ENCODE peak calls at places on chromosomes 1 and 21, in eight cellular contexts. One of them, this sample, is unnamed. For H4K20me1, the result is how much of the 10 kb centered on the place peaks cover.

GRCh38 chr1:213619026-213619425 is 368.7 kb upstream of the PROX1 start:
- DNase-seq in H1: no peak
- DNase-seq in IMR-90: no peak
- DNase-seq in PC-3: no peak
- DNase-seq in mammary epithelial cell: no peak
- DNase-seq in DND-41: no peak
- DNase-seq in neural progenitor cell: no peak
- DNase-seq in GM23248: no peak
- DNase-seq in this sample: no peak

GRCh38 chr1:7890853-7891252 is 38.0 kb upstream of the UTS2 start:
- DNase-seq in H1: no peak
- DNase-seq in IMR-90: no peak
- DNase-seq in PC-3: no peak
- DNase-seq in mammary epithelial cell: no peak
- DNase-seq in DND-41: no peak
- DNase-seq in neural progenitor cell: no peak
- DNase-seq in GM23248: no peak
- DNase-seq in this sample: no peak

GRCh38 chr1:184145083-184145482 is 93.6 kb downstream of the TSEN15 start:
- DNase-seq in H1: no peak
- DNase-seq in IMR-90: no peak
- DNase-seq in PC-3: no peak
- DNase-seq in mammary epithelial cell: no peak
- DNase-seq in DND-41: no peak
- DNase-seq in neural progenitor cell: no peak
- DNase-seq in GM23248: no peak
- DNase-seq in this sample: no peak

GRCh38 chr21:46223217-46223616 is 5.4 kb downstream of the LSS start:
- DNase-seq in H1: no peak
- DNase-seq in IMR-90: no peak
- DNase-seq in PC-3: no peak
- DNase-seq in mammary epithelial cell: no peak
- DNase-seq in DND-41: no peak
- DNase-seq in neural progenitor cell: no peak
- DNase-seq in GM23248: no peak
- DNase-seq in this sample: no peak

GRCh38 chr1:208557695-208558094 is 313.5 kb upstream of the PLXNA2 start:
- DNase-seq in H1: no peak
- DNase-seq in IMR-90: no peak
- DNase-seq in PC-3: no peak
- DNase-seq in mammary epithelial cell: no peak
- DNase-seq in DND-41: no peak
- DNase-seq in neural progenitor cell: no peak
- DNase-seq in GM23248: no peak
- DNase-seq in this sample: no peak

GRCh38 chr1:42935313-42935624 is 23.4 kb downstream of the SLC2A1 start:
- DNase-seq in H1: no peak
- DNase-seq in IMR-90: no peak
- DNase-seq in PC-3: no peak
- DNase-seq in mammary epithelial cell: no peak
- DNase-seq in DND-41: no peak
- DNase-seq in neural progenitor cell: no peak
- DNase-seq in GM23248: no peak
- DNase-seq in this sample: no peak

GRCh38 chr1:26469558-26469957 is 2.7 kb upstream of the HMGN2 start:
- DNase-seq in H1: no peak
- DNase-seq in IMR-90: no peak
- DNase-seq in PC-3: no peak
- DNase-seq in mammary epithelial cell: no peak
- DNase-seq in DND-41: no peak
- DNase-seq in neural progenitor cell: peak
- DNase-seq in GM23248: no peak
- DNase-seq in this sample: no peak

GRCh38 chr1:116853680-116854191 is 56.0 kb upstream of the PTGFRN start:
- DNase-seq in H1: peak
- DNase-seq in IMR-90: peak
- DNase-seq in PC-3: peak
- DNase-seq in mammary epithelial cell: peak
- DNase-seq in DND-41: no peak
- DNase-seq in neural progenitor cell: peak
- DNase-seq in GM23248: peak
- DNase-seq in this sample: peak

GRCh38 chr1:41333146-41333784 is 28.0 kb upstream of the FOXO6 start:
- DNase-seq in H1: no peak
- DNase-seq in IMR-90: peak
- DNase-seq in PC-3: peak
- DNase-seq in mammary epithelial cell: peak
- DNase-seq in DND-41: peak
- DNase-seq in neural progenitor cell: no peak
- DNase-seq in GM23248: peak
- DNase-seq in this sample: peak

GRCh38 chr1:172699111-172699510 is 40.2 kb downstream of the FASLG start:
- DNase-seq in H1: no peak
- DNase-seq in IMR-90: peak
- DNase-seq in PC-3: peak
- DNase-seq in mammary epithelial cell: peak
- DNase-seq in DND-41: peak
- DNase-seq in neural progenitor cell: no peak
- DNase-seq in GM23248: peak
- DNase-seq in this sample: no peak

GRCh38 chr1:9240914-9241820 is 6.6 kb downstream of the H6PD start:
- DNase-seq in H1: no peak
- DNase-seq in IMR-90: no peak
- DNase-seq in PC-3: no peak
- DNase-seq in mammary epithelial cell: no peak
- DNase-seq in DND-41: no peak
- DNase-seq in neural progenitor cell: no peak
- DNase-seq in GM23248: no peak
- DNase-seq in this sample: no peak

GRCh38 chr1:19390901-19391595 is 78.9 kb downstream of the SLC66A1 start:
- DNase-seq in H1: no peak
- DNase-seq in IMR-90: peak
- DNase-seq in PC-3: peak
- DNase-seq in mammary epithelial cell: peak
- DNase-seq in DND-41: peak
- DNase-seq in neural progenitor cell: peak
- DNase-seq in GM23248: peak
- DNase-seq in this sample: peak

GRCh38 chr1:39572379-39573096 is 4.1 kb downstream of the PABPC4 start:
- DNase-seq in H1: no peak
- DNase-seq in IMR-90: no peak
- DNase-seq in PC-3: no peak
- DNase-seq in mammary epithelial cell: no peak
- DNase-seq in DND-41: no peak
- DNase-seq in neural progenitor cell: no peak
- DNase-seq in GM23248: no peak
- DNase-seq in this sample: no peak

GRCh38 chr1:39571178-39571483 is 5.5 kb downstream of the PABPC4 start:
- DNase-seq in H1: no peak
- DNase-seq in IMR-90: no peak
- DNase-seq in PC-3: no peak
- DNase-seq in mammary epithelial cell: no peak
- DNase-seq in DND-41: no peak
- DNase-seq in neural progenitor cell: no peak
- DNase-seq in GM23248: no peak
- DNase-seq in this sample: no peak

GRCh38 chr1:39568208-39568607 is 8.4 kb downstream of the PABPC4 start:
- DNase-seq in H1: no peak
- DNase-seq in IMR-90: no peak
- DNase-seq in PC-3: no peak
- DNase-seq in mammary epithelial cell: no peak
- DNase-seq in DND-41: no peak
- DNase-seq in neural progenitor cell: no peak
- DNase-seq in GM23248: no peak
- DNase-seq in this sample: no peak

GRCh38 chr1:39569034-39569433 is 7.6 kb downstream of the PABPC4 start:
- DNase-seq in H1: no peak
- DNase-seq in IMR-90: no peak
- DNase-seq in PC-3: no peak
- DNase-seq in mammary epithelial cell: no peak
- DNase-seq in DND-41: no peak
- DNase-seq in neural progenitor cell: no peak
- DNase-seq in GM23248: no peak
- DNase-seq in this sample: no peak

GRCh38 chr1:39570477-39571177 is 6.0 kb downstream of the PABPC4 start:
- DNase-seq in H1: no peak
- DNase-seq in IMR-90: no peak
- DNase-seq in PC-3: no peak
- DNase-seq in mammary epithelial cell: no peak
- DNase-seq in DND-41: no peak
- DNase-seq in neural progenitor cell: no peak
- DNase-seq in GM23248: no peak
- DNase-seq in this sample: no peak
- H4K20me1 ChIP-seq in H1: under half
- H4K20me1 ChIP-seq in IMR-90: half or more
- H4K20me1 ChIP-seq in PC-3: half or more
- H4K20me1 ChIP-seq in mammary epithelial cell: under half
- H4K20me1 ChIP-seq in DND-41: half or more
- H4K20me1 ChIP-seq in neural progenitor cell: half or more
- H4K20me1 ChIP-seq in GM23248: under half
- H4K20me1 ChIP-seq in this sample: under half

DNA sequence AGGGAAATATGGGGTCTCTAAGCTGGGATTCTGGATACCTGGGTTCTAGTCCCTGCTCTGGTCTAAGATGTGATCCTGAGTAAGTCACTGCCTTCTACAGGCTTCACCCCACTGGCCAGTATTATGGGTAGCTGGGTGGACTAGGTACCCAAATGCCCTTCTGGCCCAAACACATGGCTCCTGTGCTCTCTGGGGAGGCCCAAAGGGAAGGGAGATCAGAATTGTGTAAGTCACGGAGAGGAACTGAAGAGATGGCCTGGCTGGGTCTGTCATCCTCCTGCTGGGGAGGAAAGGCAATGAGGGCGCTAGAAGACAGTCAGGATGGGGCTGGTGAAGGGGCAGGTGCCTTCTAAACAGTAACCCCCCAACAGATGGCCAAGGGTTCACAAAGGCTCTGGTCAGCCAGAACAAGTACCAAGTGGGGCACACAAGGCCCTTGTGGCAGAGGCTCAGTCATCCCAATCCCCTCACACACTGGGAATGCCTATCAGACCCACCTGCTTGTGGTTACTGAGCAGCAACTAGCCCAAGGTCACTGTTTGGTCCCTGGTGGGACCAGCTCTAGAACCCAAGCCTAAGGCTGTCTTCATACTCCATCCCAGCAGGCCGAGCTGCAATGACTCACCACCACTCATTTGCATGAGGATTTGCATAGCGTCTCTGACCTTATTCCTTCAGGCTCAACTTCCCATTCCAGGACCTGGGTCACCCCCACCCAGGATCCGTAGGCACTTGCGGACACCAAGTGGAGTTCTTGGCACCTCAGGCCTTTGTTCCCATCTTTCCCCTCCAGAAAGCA is 9.2 kb downstream of the MEF2D start:
- DNase-seq in H1: no peak
- DNase-seq in IMR-90: no peak
- DNase-seq in PC-3: no peak
- DNase-seq in mammary epithelial cell: no peak
- DNase-seq in DND-41: no peak
- DNase-seq in neural progenitor cell: no peak
- DNase-seq in GM23248: peak
- DNase-seq in this sample: no peak
- H4K20me1 ChIP-seq in H1: under half
- H4K20me1 ChIP-seq in IMR-90: half or more
- H4K20me1 ChIP-seq in PC-3: half or more
- H4K20me1 ChIP-seq in mammary epithelial cell: under half
- H4K20me1 ChIP-seq in DND-41: half or more
- H4K20me1 ChIP-seq in neural progenitor cell: half or more
- H4K20me1 ChIP-seq in GM23248: under half
- H4K20me1 ChIP-seq in this sample: under half

GRCh38 chr1:226185153-226186036 is 1.1 kb downstream of the ACBD3 start:
- DNase-seq in H1: no peak
- DNase-seq in IMR-90: peak
- DNase-seq in PC-3: peak
- DNase-seq in mammary epithelial cell: peak
- DNase-seq in DND-41: no peak
- DNase-seq in neural progenitor cell: no peak
- DNase-seq in GM23248: peak
- DNase-seq in this sample: peak

GRCh38 chr1:226187380-226187779 is 839 bp upstream of the ACBD3 start:
- DNase-seq in H1: no peak
- DNase-seq in IMR-90: no peak
- DNase-seq in PC-3: no peak
- DNase-seq in mammary epithelial cell: no peak
- DNase-seq in DND-41: no peak
- DNase-seq in neural progenitor cell: no peak
- DNase-seq in GM23248: no peak
- DNase-seq in this sample: no peak

GRCh38 chr1:226187019-226187322 is 430 bp upstream of the ACBD3 start:
- DNase-seq in H1: no peak
- DNase-seq in IMR-90: no peak
- DNase-seq in PC-3: no peak
- DNase-seq in mammary epithelial cell: no peak
- DNase-seq in DND-41: no peak
- DNase-seq in neural progenitor cell: no peak
- DNase-seq in GM23248: no peak
- DNase-seq in this sample: no peak

GRCh38 chr1:226186124-226187018 is at the start of gene ACBD3:
- DNase-seq in H1: peak
- DNase-seq in IMR-90: peak
- DNase-seq in PC-3: peak
- DNase-seq in mammary epithelial cell: peak
- DNase-seq in DND-41: peak
- DNase-seq in neural progenitor cell: peak
- DNase-seq in GM23248: peak
- DNase-seq in this sample: peak

DNA sequence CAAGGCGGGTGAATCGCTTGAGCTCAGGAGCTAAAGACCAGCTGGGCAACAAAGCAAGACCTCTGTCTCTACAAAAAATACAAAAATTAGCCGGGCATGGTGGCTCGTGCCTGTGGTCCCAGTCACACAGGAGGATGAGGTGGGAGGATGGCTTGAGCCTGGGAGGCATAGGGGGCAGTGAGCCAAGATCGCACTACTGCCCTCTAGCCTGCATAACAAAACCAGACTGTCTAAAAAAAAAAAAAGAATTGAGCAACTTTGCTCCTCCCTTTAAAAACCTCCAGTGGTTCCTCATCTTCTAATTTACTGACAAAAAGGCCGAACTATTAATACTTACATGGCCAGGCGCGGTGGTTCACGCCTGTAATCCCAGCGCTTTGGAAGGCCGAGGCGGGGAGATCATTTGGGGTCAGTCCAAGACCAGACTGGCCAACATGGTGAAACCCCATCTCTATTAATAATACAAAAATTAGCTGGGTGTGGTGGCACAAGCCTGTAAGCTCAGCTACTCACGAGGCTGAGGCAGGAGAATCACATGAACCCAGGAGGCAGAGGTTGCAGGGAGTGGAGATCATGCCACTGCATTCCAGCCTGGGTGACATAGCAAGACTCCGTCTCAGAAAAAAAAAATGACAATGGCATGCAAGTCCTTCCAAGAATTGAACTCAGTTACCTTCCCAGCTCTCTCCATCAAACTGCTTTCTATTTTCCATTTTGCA is 4.4 kb downstream of the ACBD3 start:
- DNase-seq in H1: no peak
- DNase-seq in IMR-90: peak
- DNase-seq in PC-3: peak
- DNase-seq in mammary epithelial cell: peak
- DNase-seq in DND-41: no peak
- DNase-seq in neural progenitor cell: peak
- DNase-seq in GM23248: peak
- DNase-seq in this sample: peak
- H4K20me1 ChIP-seq in H1: under half
- H4K20me1 ChIP-seq in IMR-90: half or more
- H4K20me1 ChIP-seq in PC-3: under half
- H4K20me1 ChIP-seq in mammary epithelial cell: under half
- H4K20me1 ChIP-seq in DND-41: under half
- H4K20me1 ChIP-seq in neural progenitor cell: under half
- H4K20me1 ChIP-seq in GM23248: under half
- H4K20me1 ChIP-seq in this sample: under half

GRCh38 chr1:46306159-46306530 is 2.6 kb downstream of the UQCRH start:
- DNase-seq in H1: no peak
- DNase-seq in IMR-90: no peak
- DNase-seq in PC-3: no peak
- DNase-seq in mammary epithelial cell: no peak
- DNase-seq in DND-41: no peak
- DNase-seq in neural progenitor cell: no peak
- DNase-seq in GM23248: no peak
- DNase-seq in this sample: no peak
- H4K20me1 ChIP-seq in H1: under half
- H4K20me1 ChIP-seq in IMR-90: under half
- H4K20me1 ChIP-seq in PC-3: under half
- H4K20me1 ChIP-seq in mammary epithelial cell: under half
- H4K20me1 ChIP-seq in DND-41: under half
- H4K20me1 ChIP-seq in neural progenitor cell: under half
- H4K20me1 ChIP-seq in GM23248: under half
- H4K20me1 ChIP-seq in this sample: under half

This sample was measured in fibroblast of lung.